ENCODE peak calls at places on chromosomes 3 and 15, in five cellular contexts. P is activated CD8-positive, alpha-beta memory T cell treated with anti-CD3 and anti-CD28 coated beads for 48 hours; J is NCI-H510A; D is right lobe of liver; E is amniotic stem cell. H is an unnamed sample.

GRCh38 chr15:52162260-52162659 is 28.9 kb downstream of the GNB5 start:
- DNase-seq in P (no peak), J (no peak), D (no peak), E (no peak), H (no peak)

GRCh38 chr15:51117270-51117669 is 22.6 kb upstream of the TNFAIP8L3 start:
- DNase-seq in P (no peak), J (no peak), D (no peak), E (no peak), H (peak)

GRCh38 chr15:91104111-91104510 is 4.1 kb downstream of the SV2B start:
- DNase-seq in P (no peak), J (no peak), D (peak), E (no peak), H (peak)

GRCh38 chr3:4897765-4898453 is 81.3 kb upstream of the BHLHE40 start:
- DNase-seq in P (no peak), J (no peak), D (no peak), E (no peak), H (peak)

GRCh38 chr3:123388050-123388449 is 60.8 kb downstream of the ADCY5 start:
- DNase-seq in P (no peak), J (no peak), D (no peak), E (no peak), H (no peak)

GRCh38 chr3:126261037-126261436 is 80.7 kb upstream of the ALDH1L1 start:
- DNase-seq in P (no peak), J (no peak), D (peak), E (no peak), H (peak)

GRCh38 chr3:52093751-52094525 is 37.6 kb upstream of the DUSP7 start:
- DNase-seq in P (no peak), J (no peak), D (no peak), E (peak), H (peak)

GRCh38 chr3:8627541-8627940 is 17.1 kb downstream of the SSUH2 start:
- DNase-seq in P (no peak), J (no peak), D (no peak), E (no peak), H (no peak)

GRCh38 chr3:140432176-140432753 is 245.6 kb upstream of the TRIM42 start:
- DNase-seq in P (no peak), J (no peak), D (no peak), E (no peak), H (no peak)

GRCh38 chr3:109924196-109924595 is 586.9 kb upstream of the DPPA4 start:
- DNase-seq in P (no peak), J (no peak), D (no peak), E (no peak), H (no peak)

GRCh38 chr15:75720787-75721461 is 8.3 kb upstream of the CSPG4 start:
- DNase-seq in P (peak), J (peak), D (no peak), E (no peak), H (peak)

GRCh38 chr3:175274474-175275218 is 415.5 kb downstream of the NAALADL2 start:
- DNase-seq in P (no peak), J (no peak), D (no peak), E (no peak), H (no peak)

GRCh38 chr15:73924258-73924921 is 1.9 kb upstream of the LOXL1 start:
- DNase-seq in P (no peak), J (no peak), D (no peak), E (peak), H (peak)

GRCh38 chr3:126925411-126926171 is 57.3 kb upstream of the PLXNA1 start:
- DNase-seq in P (no peak), J (no peak), D (no peak), E (no peak), H (no peak)

GRCh38 chr3:29972594-29972993 is 633.8 kb upstream of the TGFBR2 start:
- DNase-seq in P (no peak), J (no peak), D (no peak), E (peak), H (peak)

GRCh38 chr15:73584699-73585420 is 48.3 kb downstream of the NPTN start:
- DNase-seq in P (no peak), J (no peak), D (no peak), E (no peak), H (no peak)

GRCh38 chr15:101514318-101514717 is 24.8 kb upstream of the PCSK6 start:
- DNase-seq in P (no peak), J (no peak), D (no peak), E (no peak), H (no peak)

GRCh38 chr15:26013946-26014345 is 150.8 kb upstream of the ATP10A start:
- DNase-seq in P (no peak), J (no peak), D (no peak), E (no peak), H (peak)

GRCh38 chr3:133117342-133117741 is 79.2 kb downstream of the TMEM108 start:
- DNase-seq in P (no peak), J (no peak), D (no peak), E (no peak), H (no peak)